ENCODE peak calls at places on chromosomes 16 and 17, in nine cellular contexts. U is heart right ventricle; J is spleen; L is lung; H is ovary; X is CD8-positive, alpha-beta T cell; I is transverse colon; O is cardiac fibroblast; S is foreskin fibroblast. P is an unnamed sample.

GRCh38 chr17:74314877-74315276 is 11.1 kb upstream of the KIF19 start:
- DNase-seq in U (no peak), J (no peak), L (no peak), H (no peak), X (no peak), I (no peak), O (no peak), S (no peak), P (no peak)

GRCh38 chr16:21650517-21650916 is 1.9 kb downstream of the IGSF6 start:
- DNase-seq in U (no peak), J (no peak), L (no peak), H (no peak), X (no peak), I (no peak), O (peak), S (peak), P (no peak)

GRCh38 chr17:29968271-29968670 is 26.8 kb downstream of the EFCAB5 start:
- DNase-seq in U (no peak), J (no peak), L (no peak), H (no peak), X (no peak), I (no peak), O (no peak), S (no peak), P (no peak)

GRCh38 chr16:57042157-57043111 is 49.9 kb upstream of the CPNE2 start:
- DNase-seq in U (no peak), J (peak), L (no peak), H (no peak), X (peak), I (peak), O (peak), S (no peak), P (no peak)

GRCh38 chr16:21608647-21609328 is 9.4 kb downstream of the METTL9 start:
- DNase-seq in U (no peak), J (no peak), L (no peak), H (no peak), X (no peak), I (no peak), O (peak), S (no peak), P (no peak)

GRCh38 chr16:30028438-30029093 is 2.5 kb downstream of the TLCD3B start:
- DNase-seq in U (no peak), J (no peak), L (no peak), H (no peak), X (peak), I (no peak), O (no peak), S (peak), P (no peak)

GRCh38 chr17:31472137-31472536 is 80.7 kb downstream of the RAB11FIP4 start:
- DNase-seq in U (no peak), J (no peak), L (no peak), H (no peak), X (no peak), I (no peak), O (no peak), S (no peak), P (no peak)

GRCh38 chr17:2947588-2947950 is 115.8 kb downstream of the OR1D5 start:
- DNase-seq in U (no peak), J (peak), L (no peak), H (no peak), X (no peak), I (no peak), O (no peak), S (no peak), P (no peak)

GRCh38 chr16:3182608-3183444 is 5.2 kb upstream of the OR1F1 start:
- DNase-seq in U (no peak), J (peak), L (no peak), H (no peak), X (peak), I (peak), O (peak), S (peak), P (no peak)

GRCh38 chr17:57874434-57875108 is 24.7 kb upstream of the MRPS23 start:
- DNase-seq in U (peak), J (peak), L (peak), H (peak), X (peak), I (peak), O (peak), S (peak), P (peak)

GRCh38 chr16:1498899-1499676 is 5.9 kb downstream of the TELO2 start:
- DNase-seq in U (no peak), J (peak), L (no peak), H (no peak), X (no peak), I (no peak), O (no peak), S (no peak), P (no peak)

GRCh38 chr16:67339453-67339852 is 12.8 kb downstream of the LRRC36 start:
- DNase-seq in U (no peak), J (no peak), L (no peak), H (no peak), X (no peak), I (no peak), O (peak), S (peak), P (peak)

GRCh38 chr16:69837380-69837779 is 75.2 kb downstream of the WWP2 start:
- DNase-seq in U (no peak), J (no peak), L (no peak), H (no peak), X (no peak), I (no peak), O (no peak), S (no peak), P (no peak)

GRCh38 chr16:74153773-74154172 is 142.8 kb upstream of the PSMD7 start:
- DNase-seq in U (no peak), J (no peak), L (no peak), H (no peak), X (no peak), I (no peak), O (no peak), S (no peak), P (no peak)

GRCh38 chr16:8905795-8906591 is 23.8 kb downstream of the LITAFD start:
- DNase-seq in U (no peak), J (no peak), L (no peak), H (no peak), X (no peak), I (no peak), O (no peak), S (no peak), P (no peak)

GRCh38 chr16:8878523-8878911 is 3.6 kb upstream of the LITAFD start:
- DNase-seq in U (no peak), J (no peak), L (no peak), H (no peak), X (no peak), I (no peak), O (peak), S (peak), P (no peak)

GRCh38 chr16:29674188-29674587 is 4.8 kb upstream of the QPRT start:
- DNase-seq in U (peak), J (no peak), L (no peak), H (peak), X (no peak), I (peak), O (peak), S (peak), P (peak)

GRCh38 chr16:2468725-2469398 is 2.2 kb upstream of the NTN3 start:
- DNase-seq in U (no peak), J (no peak), L (no peak), H (no peak), X (no peak), I (no peak), O (no peak), S (no peak), P (no peak)

GRCh38 chr16:1037023-1037933 is 35.3 kb upstream of the SSTR5 start:
- DNase-seq in U (no peak), J (no peak), L (no peak), H (no peak), X (no peak), I (no peak), O (peak), S (no peak), P (no peak)

GRCh38 chr16:17130733-17131132 is 340.0 kb downstream of the XYLT1 start:
- DNase-seq in U (no peak), J (no peak), L (no peak), H (no peak), X (no peak), I (no peak), O (no peak), S (no peak), P (no peak)

GRCh38 chr17:77499699-77500435 is 359.1 kb downstream of the SEC14L1 start:
- DNase-seq in U (no peak), J (peak), L (no peak), H (no peak), X (no peak), I (peak), O (no peak), S (no peak), P (no peak)

GRCh38 chr17:61495161-61495857 is 43.1 kb downstream of the TBX4 start:
- DNase-seq in U (no peak), J (no peak), L (no peak), H (no peak), X (no peak), I (no peak), O (peak), S (peak), P (no peak)

GRCh38 chr17:20187049-20187448 is 177.9 kb downstream of the SPECC1 start:
- DNase-seq in U (no peak), J (no peak), L (no peak), H (no peak), X (no peak), I (no peak), O (peak), S (peak), P (peak)

GRCh38 chr16:15856901-15857778 is at the start of gene MYH11:
- DNase-seq in U (no peak), J (no peak), L (no peak), H (peak), X (no peak), I (peak), O (peak), S (peak), P (no peak)

GRCh38 chr16:11121909-11122692 is 133.9 kb downstream of the SOCS1 start:
- DNase-seq in U (no peak), J (no peak), L (no peak), H (no peak), X (no peak), I (no peak), O (no peak), S (no peak), P (no peak)

GRCh38 chr17:72425796-72426173 is 305.0 kb downstream of the SOX9 start:
- DNase-seq in U (no peak), J (no peak), L (no peak), H (no peak), X (no peak), I (no peak), O (no peak), S (no peak), P (no peak)

GRCh38 chr17:62675701-62676100 is 48.2 kb downstream of the MRC2 start:
- DNase-seq in U (no peak), J (no peak), L (no peak), H (no peak), X (no peak), I (no peak), O (no peak), S (no peak), P (no peak)

GRCh38 chr17:42608692-42609181 is 437 bp downstream of the RETREG3 start:
- DNase-seq in U (no peak), J (no peak), L (peak), H (no peak), X (no peak), I (no peak), O (no peak), S (no peak), P (no peak)

GRCh38 chr16:87392823-87393679 is 915 bp downstream of the MAP1LC3B start:
- DNase-seq in U (no peak), J (peak), L (peak), H (peak), X (peak), I (peak), O (peak), S (peak), P (no peak)

GRCh38 chr16:87391950-87392822 is at the start of gene MAP1LC3B:
- DNase-seq in U (peak), J (peak), L (peak), H (peak), X (peak), I (peak), O (peak), S (peak), P (peak)

GRCh38 chr16:87390641-87391323 is 1.4 kb upstream of the MAP1LC3B start:
- DNase-seq in U (no peak), J (peak), L (no peak), H (peak), X (no peak), I (no peak), O (no peak), S (no peak), P (no peak)

GRCh38 chr16:87389245-87389644 is 2.9 kb upstream of the MAP1LC3B start:
- DNase-seq in U (no peak), J (no peak), L (no peak), H (no peak), X (no peak), I (no peak), O (no peak), S (no peak), P (no peak)

DNA sequence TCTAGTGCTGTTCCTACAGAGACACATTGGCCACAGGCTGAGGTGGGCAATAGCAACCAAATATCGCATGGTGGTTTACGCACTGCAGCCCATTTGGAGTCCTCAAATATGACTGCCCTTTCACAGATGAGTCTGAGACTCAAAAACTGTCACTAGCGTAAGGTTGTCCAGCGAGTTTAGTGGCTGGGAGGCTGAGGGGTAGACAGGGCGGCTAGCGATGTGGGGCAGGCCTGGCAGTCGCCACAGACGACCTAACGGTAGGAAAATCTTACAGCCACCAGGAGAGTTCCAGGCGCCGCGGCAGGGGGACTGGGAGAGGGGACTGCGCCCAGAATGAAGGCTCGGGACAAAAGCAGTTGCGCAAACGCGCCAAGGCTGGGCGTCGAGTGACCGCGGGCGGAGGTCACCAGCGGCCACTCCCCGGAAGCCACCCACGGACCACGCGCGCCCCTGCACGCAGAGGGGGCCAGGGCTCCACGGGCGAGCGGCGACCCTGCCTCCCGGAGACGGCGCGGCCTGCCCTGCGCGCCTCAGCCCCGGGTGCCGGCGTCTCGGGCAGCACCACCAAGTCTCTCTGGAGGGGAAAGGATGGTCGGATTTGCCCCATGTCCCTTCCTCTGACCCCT is 699 bp upstream of the MAP1LC3B start:
- DNase-seq in U (peak), J (peak), L (peak), H (peak), X (peak), I (peak), O (peak), S (peak), P (no peak)
- H3K4me3 ChIP-seq in U (peak), J (peak), L (peak), H (peak), X (peak), I (peak), O (peak), S (peak), P (peak)

DNA sequence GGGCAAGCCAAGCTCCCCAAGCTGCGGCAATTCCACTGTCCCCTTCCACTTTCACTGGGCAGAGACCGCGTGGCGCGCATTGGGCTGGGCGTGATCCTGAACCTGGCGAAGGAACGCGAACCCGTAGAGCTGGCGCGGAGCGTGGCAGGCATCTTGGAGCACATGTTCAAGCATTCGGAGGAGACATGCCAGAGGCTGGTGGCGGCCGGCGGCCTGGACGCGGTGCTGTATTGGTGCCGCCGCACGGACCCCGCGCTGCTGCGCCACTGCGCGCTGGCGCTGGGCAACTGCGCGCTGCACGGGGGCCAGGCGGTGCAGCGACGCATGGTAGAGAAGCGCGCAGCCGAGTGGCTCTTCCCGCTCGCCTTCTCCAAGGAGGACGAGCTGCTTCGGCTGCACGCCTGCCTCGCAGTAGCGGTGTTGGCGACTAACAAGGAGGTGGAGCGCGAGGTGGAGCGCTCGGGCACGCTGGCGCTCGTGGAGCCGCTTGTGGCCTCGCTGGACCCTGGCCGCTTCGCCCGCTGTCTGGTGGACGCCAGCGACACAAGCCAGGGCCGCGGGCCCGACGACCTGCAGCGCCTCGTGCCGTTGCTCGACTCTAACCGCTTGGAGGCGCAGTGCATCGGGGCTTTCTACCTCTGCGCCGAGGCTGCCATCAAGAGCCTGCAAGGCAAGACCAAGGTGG is 9.8 kb downstream of the SARM1 start:
- DNase-seq in U (no peak), J (no peak), L (peak), H (no peak), X (no peak), I (peak), O (no peak), S (no peak), P (no peak)
- TF ChIP-seq CTCF in U (peak), J (peak), L (no peak), H (no peak), X (no peak), I (peak), O (no peak), S (no peak), P (peak)

GRCh38 chr17:50578173-50578572 is 17.7 kb downstream of the CACNA1G start:
- DNase-seq in U (no peak), J (no peak), L (no peak), H (no peak), X (no peak), I (no peak), O (no peak), S (no peak), P (no peak)
- H3K4me3 ChIP-seq in U (no peak), J (no peak), L (no peak), H (no peak), X (no peak), I (no peak), O (no peak), S (no peak), P (no peak)

GRCh38 chr17:45346255-45347015 is 29.6 kb upstream of the MAP3K14 start:
- DNase-seq in U (peak), J (peak), L (peak), H (no peak), X (no peak), I (peak), O (no peak), S (peak), P (peak)
- TF ChIP-seq CTCF in U (no peak), J (no peak), L (no peak), H (no peak), X (no peak), I (no peak), O (no peak), S (no peak), P (no peak)

DNA sequence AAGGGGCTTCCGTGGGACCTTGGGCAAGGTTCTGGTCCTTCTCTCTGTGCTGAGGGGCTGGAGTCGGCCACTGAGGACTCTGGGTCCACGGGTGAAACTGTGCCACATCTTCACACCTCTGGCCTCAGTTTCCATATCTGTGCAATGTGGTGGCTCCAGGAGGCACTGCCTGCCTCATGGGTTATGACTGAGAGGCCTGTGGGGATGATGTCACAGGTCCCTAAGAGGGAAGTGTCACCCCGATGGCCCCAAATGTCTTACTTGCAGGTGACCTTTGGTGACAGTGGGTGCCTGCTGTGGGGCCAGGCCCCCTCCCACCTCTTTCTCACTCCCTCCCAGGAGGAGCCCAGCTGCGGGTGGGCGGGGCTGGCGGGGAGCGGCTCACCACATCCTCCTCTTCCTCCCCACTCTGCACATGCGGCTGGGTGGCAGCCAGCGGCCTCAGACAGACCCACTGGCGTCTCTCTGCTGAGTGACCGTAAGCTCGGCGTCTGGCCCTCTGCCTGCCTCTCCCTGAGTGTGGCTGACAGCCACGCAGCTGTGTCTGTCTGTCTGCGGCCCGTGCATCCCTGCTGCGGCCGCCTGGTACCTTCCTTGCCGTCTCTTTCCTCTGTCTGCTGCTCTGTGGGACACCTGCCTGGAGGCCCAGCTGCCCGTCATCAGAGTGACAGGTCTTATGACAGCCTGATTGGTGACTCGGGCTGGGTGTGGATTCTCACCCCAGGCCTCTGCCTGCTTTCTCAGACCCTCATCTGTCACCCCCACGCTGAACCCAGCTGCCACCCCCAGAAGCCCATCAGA is at the start of gene IL21R:
- DNase-seq in U (peak), J (peak), L (peak), H (no peak), X (peak), I (peak), O (peak), S (peak), P (peak)
- H3K4me3 ChIP-seq in U (no peak), J (peak), L (peak), H (no peak), X (peak), I (no peak), O (no peak), S (no peak), P (no peak)

GRCh38 chr16:89042711-89043551 is 50.7 kb upstream of the ACSF3 start:
- DNase-seq in U (no peak), J (peak), L (no peak), H (no peak), X (no peak), I (no peak), O (no peak), S (no peak), P (no peak)
- TF ChIP-seq CTCF in U (no peak), J (no peak), L (no peak), H (no peak), X (no peak), I (no peak), O (no peak), S (no peak), P (no peak)

GRCh38 chr16:68533937-68534336 is 5.2 kb upstream of the ZFP90 start:
- DNase-seq in U (no peak), J (no peak), L (no peak), H (no peak), X (no peak), I (no peak), O (no peak), S (no peak), P (no peak)

GRCh38 chr16:68539704-68540370 is 746 bp downstream of the ZFP90 start:
- DNase-seq in U (no peak), J (no peak), L (no peak), H (no peak), X (peak), I (no peak), O (peak), S (peak), P (no peak)

GRCh38 chr16:68538880-68539701 is at the start of gene ZFP90:
- DNase-seq in U (peak), J (peak), L (peak), H (peak), X (peak), I (peak), O (peak), S (peak), P (peak)
- H3K4me3 ChIP-seq in U (peak), J (peak), L (peak), H (peak), X (peak), I (peak), O (peak), S (peak), P (peak)

GRCh38 chr16:85293899-85294642 is 181.8 kb upstream of the CIBAR2 start:
- DNase-seq in U (no peak), J (no peak), L (no peak), H (no peak), X (no peak), I (no peak), O (no peak), S (no peak), P (no peak)
- TF ChIP-seq CTCF in U (no peak), J (no peak), L (no peak), H (no peak), X (no peak), I (no peak), O (no peak), S (no peak), P (no peak)

GRCh38 chr17:21199856-21200255 is 14.1 kb downstream of the TMEM11 start:
- DNase-seq in U (no peak), J (no peak), L (no peak), H (no peak), X (no peak), I (no peak), O (no peak), S (no peak), P (no peak)
- H3K4me3 ChIP-seq in U (no peak), J (no peak), L (no peak), H (no peak), X (no peak), I (no peak), O (no peak), S (no peak), P (no peak)

P was measured in astrocyte of the cerebellum.